ENCODE peak calls at places on chromosome 15, in five cellular contexts. I is GDM1; K is CD4-positive, CD25-positive, alpha-beta regulatory T cell; X is nephron progenitor cell; S is lung. D is an unnamed sample.

GRCh38 chr15:30073915-30074314 is 8.8 kb upstream of the GOLGA8J start:
- DNase-seq in I (no peak), K (no peak), X (no peak), S (no peak), D (no peak)

GRCh38 chr15:59335197-59335786 is 37.4 kb downstream of the MYO1E start:
- DNase-seq in I (no peak), K (no peak), X (no peak), S (no peak), D (no peak)

GRCh38 chr15:76359152-76359551 is 22.6 kb downstream of the ISL2 start:
- DNase-seq in I (no peak), K (no peak), X (no peak), S (no peak), D (no peak)

GRCh38 chr15:78988361-78988911 is 43.6 kb upstream of the CTSH start:
- DNase-seq in I (peak), K (no peak), X (no peak), S (peak), D (peak)

GRCh38 chr15:100592898-100593297 is 9.1 kb downstream of the LINS1 start:
- DNase-seq in I (no peak), K (no peak), X (no peak), S (no peak), D (no peak)

GRCh38 chr15:31263751-31264533 is 62.7 kb upstream of the KLF13 start:
- DNase-seq in I (peak), K (peak), X (no peak), S (peak), D (peak)

GRCh38 chr15:99704444-99704838 is 28.8 kb downstream of the LYSMD4 start:
- DNase-seq in I (peak), K (peak), X (peak), S (no peak), D (peak)

GRCh38 chr15:77402740-77403379 is 17.0 kb downstream of the PEAK1 start:
- DNase-seq in I (no peak), K (no peak), X (no peak), S (no peak), D (no peak)

GRCh38 chr15:99720533-99720932 is 12.7 kb downstream of the LYSMD4 start:
- DNase-seq in I (no peak), K (no peak), X (no peak), S (no peak), D (no peak)

GRCh38 chr15:49458145-49458544 is 35.1 kb downstream of the FGF7 start:
- DNase-seq in I (no peak), K (no peak), X (no peak), S (no peak), D (no peak)